ENCODE peak calls at places on chromosomes 2 and 18, in ten cellular contexts. E is transverse colon, W is ovary, X is stomach, P is K562, B is suprapubic skin, R is SK-N-SH, S is GM12878, Y is A549, H is HepG2. N is an unnamed sample.
A peak's percentile ranks its signal among the peaks of the same experiment; 100 is the strongest.

GRCh38 chr2:214066847-214067246 is 344.0 kb upstream of the VWC2L start:
- DNase-seq in E (no peak), W (no peak), X (no peak), P (no peak), B (no peak), R (no peak), S (no peak), Y (no peak), H (no peak), N (no peak)

GRCh38 chr2:113103958-113104627 is 23.3 kb upstream of the IL1RN start:
- DNase-seq in E (no peak), W (no peak), X (no peak), P (no peak), B (no peak), R (no peak), S (no peak), Y (no peak), H (no peak), N (no peak)

GRCh38 chr2:10204326-10205200 is 82.0 kb downstream of the RRM2 start:
- DNase-seq in E (no peak), W (no peak), X (no peak), P (no peak), B (no peak), R (peak; percentile 85), S (no peak), Y (no peak), H (no peak), N (no peak)

GRCh38 chr2:9897331-9897737 is 54.1 kb downstream of the TAF1B start:
- DNase-seq in E (peak; percentile 51), W (peak; percentile 63), X (peak; percentile 64), P (no peak), B (peak; percentile 92), R (no peak), S (peak; percentile 19), Y (peak; percentile 11), H (no peak), N (peak; percentile 43)

GRCh38 chr2:200102971-200103370 is 147.6 kb downstream of the MAIP1 start:
- DNase-seq in E (no peak), W (no peak), X (no peak), P (no peak), B (no peak), R (no peak), S (no peak), Y (no peak), H (no peak), N (no peak)

GRCh38 chr2:65300772-65301711 is 73.4 kb downstream of the ACTR2 start:
- DNase-seq in E (peak; percentile 24), W (no peak), X (peak; percentile 70), P (no peak), B (no peak), R (no peak), S (peak; percentile 61), Y (peak; percentile 70), H (peak; percentile 96), N (no peak)

GRCh38 chr2:42339191-42339912 is 21.7 kb downstream of the COX7A2L start:
- DNase-seq in E (no peak), W (no peak), X (no peak), P (no peak), B (no peak), R (peak; percentile 46), S (no peak), Y (no peak), H (peak; percentile 50), N (no peak)

GRCh38 chr2:44079686-44080085 is 83.9 kb upstream of the LRPPRC start:
- DNase-seq in E (no peak), W (no peak), X (no peak), P (no peak), B (no peak), R (no peak), S (no peak), Y (no peak), H (peak; percentile 28), N (no peak)

GRCh38 chr18:58666176-58666575 is 5.1 kb upstream of the MALT1 start:
- DNase-seq in E (no peak), W (no peak), X (no peak), P (no peak), B (no peak), R (no peak), S (no peak), Y (no peak), H (no peak), N (no peak)
- TF ChIP-seq EP300 in E (no peak), W (no peak), X (no peak), P (no peak), B (no peak), R (no peak), S (no peak), Y (no peak), H (no peak), N (no peak)

GRCh38 chr18:70416496-70416895 is 127.7 kb downstream of the SOCS6 start:
- DNase-seq in E (no peak), W (no peak), X (no peak), P (no peak), B (no peak), R (no peak), S (no peak), Y (no peak), H (no peak), N (no peak)

GRCh38 chr18:70418551-70419311 is 129.9 kb downstream of the SOCS6 start:
- DNase-seq in E (no peak), W (no peak), X (no peak), P (no peak), B (no peak), R (no peak), S (no peak), Y (no peak), H (no peak), N (no peak)

GRCh38 chr18:70415823-70416488 is 127.1 kb downstream of the SOCS6 start:
- DNase-seq in E (peak; percentile 31), W (no peak), X (peak; percentile 51), P (no peak), B (no peak), R (no peak), S (no peak), Y (no peak), H (no peak), N (no peak)

GRCh38 chr18:70419526-70419925 is 130.7 kb downstream of the SOCS6 start:
- DNase-seq in E (no peak), W (no peak), X (no peak), P (no peak), B (no peak), R (no peak), S (no peak), Y (no peak), H (no peak), N (no peak)

DNA sequence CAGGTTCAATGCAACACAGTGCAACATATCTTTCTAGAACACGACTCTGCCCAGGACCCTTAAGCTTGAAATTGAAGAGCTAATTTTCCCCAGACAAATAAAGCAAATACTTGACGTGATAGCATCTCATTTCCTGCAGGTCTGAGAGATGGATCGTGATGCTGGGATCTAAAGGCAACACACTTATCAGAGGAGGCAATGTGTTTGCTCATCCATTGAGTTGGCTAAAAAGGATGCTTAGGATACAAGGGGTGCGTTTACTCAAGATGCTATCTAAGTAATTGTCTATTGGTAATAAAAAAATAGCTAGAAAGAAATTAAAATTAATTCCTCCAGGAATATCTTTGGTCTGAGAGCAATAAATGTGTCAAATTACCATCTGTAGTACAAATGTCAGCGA is 129.0 kb downstream of the SOCS6 start:
- DNase-seq in E (no peak), W (no peak), X (no peak), P (no peak), B (no peak), R (peak; percentile 46), S (no peak), Y (no peak), H (no peak), N (no peak)
- TF ChIP-seq EP300 in E (no peak), W (no peak), X (no peak), P (no peak), B (no peak), R (peak; percentile 21), S (no peak), Y (no peak), H (no peak), N (no peak)

GRCh38 chr2:197499594-197500502 is at the start of the genes HSPD1 and HSPE1:
- DNase-seq in E (peak; percentile 99), W (peak; percentile 98), X (peak; percentile 98), P (peak; percentile 81), B (peak; percentile 98), R (peak; percentile 98), S (peak; percentile 97), Y (peak; percentile 84), H (peak; percentile 100), N (peak; percentile 95)

GRCh38 chr2:197502201-197502600 is 2.0 kb downstream of the HSPE1 start:
- DNase-seq in E (no peak), W (no peak), X (no peak), P (no peak), B (no peak), R (no peak), S (no peak), Y (no peak), H (no peak), N (no peak)

GRCh38 chr2:197498937-197499593 is 575 bp downstream of the HSPD1 start:
- DNase-seq in E (peak; percentile 76), W (peak; percentile 64), X (peak; percentile 75), P (peak; percentile 44), B (peak; percentile 80), R (peak; percentile 59), S (no peak), Y (no peak), H (peak; percentile 57), N (peak; percentile 32)

GRCh38 chr2:197502685-197503084 is 2.5 kb downstream of the HSPE1 start:
- DNase-seq in E (no peak), W (no peak), X (no peak), P (no peak), B (no peak), R (no peak), S (no peak), Y (no peak), H (no peak), N (no peak)

GRCh38 chr2:197500503-197501179 is 462 bp downstream of the HSPE1 start:
- DNase-seq in E (no peak), W (no peak), X (no peak), P (no peak), B (no peak), R (no peak), S (no peak), Y (no peak), H (no peak), N (no peak)
- TF ChIP-seq EP300 in E (no peak), W (no peak), X (no peak), P (no peak), B (no peak), R (no peak), S (no peak), Y (no peak), H (no peak), N (no peak)

GRCh38 chr2:215283221-215283620 is 28.6 kb upstream of the ATIC start:
- DNase-seq in E (no peak), W (no peak), X (no peak), P (no peak), B (no peak), R (no peak), S (no peak), Y (no peak), H (no peak), N (no peak)

GRCh38 chr2:215275819-215276218 is 36.0 kb upstream of the ATIC start:
- DNase-seq in E (no peak), W (no peak), X (no peak), P (no peak), B (no peak), R (no peak), S (no peak), Y (no peak), H (no peak), N (no peak)

GRCh38 chr2:215274829-215275228 is 37.0 kb upstream of the ATIC start:
- DNase-seq in E (no peak), W (no peak), X (no peak), P (no peak), B (no peak), R (no peak), S (no peak), Y (no peak), H (no peak), N (no peak)

GRCh38 chr2:215277942-215278341 is 33.9 kb upstream of the ATIC start:
- DNase-seq in E (no peak), W (no peak), X (no peak), P (no peak), B (no peak), R (no peak), S (no peak), Y (no peak), H (no peak), N (no peak)

DNA sequence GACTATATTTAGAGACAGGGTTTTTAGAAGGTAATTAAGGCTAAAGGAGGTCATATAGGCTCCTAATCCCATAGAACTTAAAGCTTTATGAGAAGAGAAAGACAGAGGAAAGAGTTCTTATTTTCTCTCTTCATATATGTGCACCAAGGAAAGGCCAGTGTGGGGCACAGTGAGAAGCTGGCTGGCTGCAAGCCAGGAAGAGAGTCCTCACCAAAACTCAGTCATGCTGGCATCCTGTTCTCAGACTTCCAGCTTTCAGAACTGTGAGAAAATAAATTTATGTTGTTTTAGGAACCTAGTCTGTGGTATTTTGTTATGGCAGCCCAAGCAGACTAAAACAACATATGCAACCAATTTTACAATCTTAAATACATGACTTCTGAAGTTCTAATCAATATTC is 31.5 kb upstream of the ATIC start:
- DNase-seq in E (no peak), W (no peak), X (no peak), P (no peak), B (no peak), R (no peak), S (peak; percentile 54), Y (no peak), H (no peak), N (no peak)
- TF ChIP-seq EP300 in E (no peak), W (no peak), X (no peak), P (no peak), B (no peak), R (no peak), S (no peak), Y (no peak), H (no peak), N (no peak)

N was measured in tibial nerve.